ENCODE peak calls at places on chromosome 4, in five cellular contexts. U is HT1080, C is C1 segment of cervical spinal cord, T is AG10803, X is neuronal stem cell. I is an unnamed sample.
A peak's percentile ranks its signal among the peaks of the same experiment; 100 is the strongest.

GRCh38 chr4:169410839-169411770 is 140.3 kb upstream of the SH3RF1 start:
- DNase-seq in U (peak; percentile 82), X (peak; percentile 11), T (peak; percentile 82), C (no peak), I (no peak)

GRCh38 chr4:146472404-146472803 is 49.3 kb downstream of the SLC10A7 start:
- DNase-seq in C (no peak), X (no peak), T (no peak), U (no peak), I (no peak)

GRCh38 chr4:31246856-31247255 is 526.7 kb downstream of the PCDH7 start:
- DNase-seq in C (no peak), X (no peak), T (no peak), U (no peak), I (no peak)

GRCh38 chr4:168995537-168996295 is 14.3 kb downstream of the CBR4 start:
- DNase-seq in U (peak; percentile 3), X (no peak), C (no peak), T (peak; percentile 15), I (no peak)

GRCh38 chr4:6962211-6963041 is 52.8 kb downstream of the TBC1D14 start:
- DNase-seq in U (no peak), C (no peak), X (peak; percentile 55), T (no peak), I (no peak)

GRCh38 chr4:95215991-95216605 is 332.7 kb downstream of the UNC5C start:
- DNase-seq in U (no peak), T (peak; percentile 46), X (no peak), C (no peak), I (no peak)

GRCh38 chr4:38371391-38371851 is 292.6 kb upstream of the KLF3 start:
- DNase-seq in X (no peak), U (peak; percentile 88), C (no peak), T (peak; percentile 76), I (no peak)

GRCh38 chr4:87109945-87110344 is 110.5 kb downstream of the KLHL8 start:
- DNase-seq in T (no peak), U (no peak), C (no peak), X (no peak), I (no peak)

GRCh38 chr4:119627267-119628190 is 1.1 kb downstream of the PDE5A start:
- DNase-seq in U (peak; percentile 39), X (peak; percentile 56), T (peak; percentile 34), C (peak; percentile 9), I (no peak)